ENCODE peak calls at places on chromosome 6, in ten cellular contexts. D is substantia nigra; N is activated CD4-positive, alpha-beta T cell treated with anti-CD3 and anti-CD28 coated beads, Interleukin-2, amount 50 U/mL, for 1 hour; M is activated T-helper 2 cell treated with anti-CD3 and anti-CD28 coated beads, Interferon-gamma antibody, Interleukin-2, Interleukin-4, amounts not matched to agents 10 μg/mL and 5 μg/mL and 100 μg/mL, durations not matched to agents 14 hours and 24 hours and 36 hours; C is HEK293T; P is neural crest cell; B is esophagus squamous epithelium; X is hippocampal formation; V is lower lobe of right lung; L is SK-N-SH. A is an unnamed sample.

GRCh38 chr6:112153926-112154621 is 66.7 kb downstream of the FAM229B start:
- DNase-seq in B (no peak), N (no peak), P (no peak), X (no peak), L (peak; percentile 31), V (no peak), C (no peak), D (no peak), M (no peak), A (no peak)

GRCh38 chr6:149211046-149211571 is 106.4 kb upstream of the TAB2 start:
- DNase-seq in L (no peak), D (no peak), V (no peak), N (no peak), X (no peak), C (no peak), P (no peak), M (no peak), B (no peak), A (peak; percentile 40)

GRCh38 chr6:133992992-133993682 is 40.1 kb downstream of the TBPL1 start:
- DNase-seq in C (no peak), L (no peak), N (no peak), V (no peak), D (no peak), P (no peak), X (no peak), M (no peak), B (no peak), A (no peak)

GRCh38 chr6:107082045-107082444 is 33.3 kb downstream of the BEND3 start:
- DNase-seq in V (no peak), C (peak; percentile 4), M (no peak), B (no peak), P (no peak), X (no peak), N (no peak), L (no peak), D (no peak), A (no peak)

GRCh38 chr6:26240157-26240980 is 124.6 kb upstream of the BTN3A2 start:
- DNase-seq in B (no peak), C (no peak), X (peak; percentile 24), P (no peak), D (peak; percentile 29), L (peak; percentile 59), M (peak; percentile 81), V (peak; percentile 66), N (peak; percentile 53), A (no peak)

GRCh38 chr6:156720739-156721714 is 56.2 kb upstream of the ARID1B start:
- DNase-seq in C (no peak), X (no peak), P (no peak), N (no peak), D (peak; percentile 3), M (no peak), V (peak; percentile 65), B (no peak), L (no peak), A (no peak)

GRCh38 chr6:120608826-120609225 is 725.5 kb downstream of the TBC1D32 start:
- DNase-seq in P (no peak), X (no peak), N (no peak), V (no peak), M (no peak), B (no peak), D (no peak), L (no peak), C (no peak), A (no peak)

GRCh38 chr6:116313377-116313776 is 33.6 kb upstream of the TSPYL1 start:
- DNase-seq in V (no peak), C (no peak), B (no peak), M (no peak), L (no peak), X (no peak), P (no peak), D (no peak), N (no peak), A (no peak)

GRCh38 chr6:84967965-84968364 is 203.6 kb upstream of the TBX18 start:
- DNase-seq in N (no peak), D (no peak), V (no peak), X (no peak), B (no peak), P (no peak), L (no peak), C (no peak), M (no peak), A (no peak)

GRCh38 chr6:169809386-169809785 is 58.0 kb downstream of the ERMARD start:
- DNase-seq in P (no peak), M (no peak), V (no peak), C (no peak), B (no peak), N (no peak), D (no peak), X (no peak), L (no peak), A (no peak)

GRCh38 chr6:113375950-113376846 is 480.9 kb upstream of the MARCKS start:
- DNase-seq in X (no peak), V (no peak), D (no peak), B (no peak), L (no peak), M (no peak), P (no peak), N (no peak), C (no peak), A (no peak)

GRCh38 chr6:46011241-46012085 is 4.2 kb downstream of the CLIC5 start:
- DNase-seq in X (no peak), M (peak; percentile 75), N (peak; percentile 41), P (no peak), B (no peak), V (no peak), D (no peak), C (no peak), L (no peak), A (no peak)

GRCh38 chr6:47132724-47133123 is 90.6 kb upstream of the ADGRF1 start:
- DNase-seq in C (peak; percentile 39), V (no peak), N (no peak), D (no peak), L (no peak), M (no peak), P (no peak), B (no peak), X (no peak), A (no peak)

GRCh38 chr6:52016918-52017748 is 70.3 kb downstream of the PKHD1 start:
- DNase-seq in N (no peak), L (peak; percentile 45), V (no peak), P (no peak), D (no peak), C (no peak), B (no peak), X (no peak), M (no peak), A (no peak)

GRCh38 chr6:134299236-134299635 is 18.7 kb downstream of the SGK1 start:
- DNase-seq in V (no peak), P (no peak), C (no peak), M (no peak), X (no peak), L (no peak), B (no peak), N (no peak), D (no peak), A (no peak)

GRCh38 chr6:46997646-46998045 is 44.5 kb downstream of the ADGRF1 start:
- DNase-seq in B (no peak), N (no peak), L (no peak), D (no peak), M (no peak), V (no peak), X (no peak), P (no peak), C (no peak), A (no peak)

GRCh38 chr6:131909408-131910218 is 41.6 kb downstream of the CCN2 start:
- DNase-seq in X (peak; percentile 68), N (peak; percentile 66), C (peak; percentile 68), B (no peak), V (no peak), L (peak; percentile 42), M (peak; percentile 66), D (peak; percentile 73), P (peak; percentile 87), A (peak; percentile 58)

GRCh38 chr6:140538926-140539325 is 1164.5 kb upstream of the CITED2 start:
- DNase-seq in L (no peak), P (no peak), C (no peak), V (no peak), N (no peak), B (no peak), X (no peak), D (no peak), M (no peak), A (no peak)

GRCh38 chr6:19394051-19394450 is 443.1 kb upstream of the ID4 start:
- DNase-seq in D (no peak), P (no peak), B (no peak), C (no peak), N (no peak), V (no peak), L (no peak), X (no peak), M (no peak), A (no peak)

GRCh38 chr6:64998173-64998572 is 708.9 kb downstream of the EYS start:
- DNase-seq in C (no peak), V (no peak), N (no peak), L (no peak), P (no peak), B (no peak), M (no peak), X (no peak), D (no peak), A (no peak)

GRCh38 chr6:71289039-71289801 is 609 bp downstream of the OGFRL1 start:
- DNase-seq in B (no peak), L (peak; percentile 83), M (no peak), D (no peak), X (no peak), V (peak; percentile 60), N (no peak), P (peak; percentile 36), C (peak; percentile 36), A (no peak)

GRCh38 chr6:13395272-13396237 is 67.2 kb upstream of the TBC1D7 start:
- DNase-seq in L (peak; percentile 65), C (peak; percentile 51), X (peak; percentile 26), N (no peak), M (no peak), V (peak; percentile 79), B (no peak), P (no peak), D (peak; percentile 58), A (peak; percentile 49)

GRCh38 chr6:2182251-2182650 is 63.2 kb downstream of the GMDS start:
- DNase-seq in X (no peak), B (no peak), M (no peak), C (no peak), P (no peak), L (no peak), N (no peak), V (no peak), D (no peak), A (no peak)